ENCODE peak calls at places on chromosomes 1 and 21, in four cellular contexts. One of them, this sample, is unnamed.

GRCh38 chr1:11836955-11837766 is 10.4 kb downstream of the NPPA start:
- DNase-seq in psoas muscle: no peak
- DNase-seq in A549: no peak
- DNase-seq in K562: no peak
- DNase-seq in this sample: no peak

GRCh38 chr1:43143441-43143888 is 28.6 kb downstream of the EBNA1BP2 start:
- DNase-seq in psoas muscle: no peak
- DNase-seq in K562: peak; percentile 64
- DNase-seq in A549: peak; percentile 56
- DNase-seq in this sample: no peak

GRCh38 chr1:87686671-87687070 is 358.0 kb downstream of the LMO4 start:
- DNase-seq in A549: no peak
- DNase-seq in K562: no peak
- DNase-seq in psoas muscle: no peak
- DNase-seq in this sample: no peak

GRCh38 chr1:92910081-92910480 is 51.2 kb downstream of the DIPK1A start:
- DNase-seq in K562: no peak
- DNase-seq in A549: no peak
- DNase-seq in psoas muscle: no peak
- DNase-seq in this sample: no peak

GRCh38 chr1:245645894-245646293 is 491.1 kb downstream of the KIF26B start:
- DNase-seq in A549: no peak
- DNase-seq in K562: no peak
- DNase-seq in psoas muscle: no peak
- DNase-seq in this sample: no peak

GRCh38 chr21:38970765-38971164 is 165.0 kb downstream of the ETS2 start:
- DNase-seq in A549: no peak
- DNase-seq in K562: no peak
- DNase-seq in psoas muscle: no peak
- DNase-seq in this sample: no peak

GRCh38 chr1:162319510-162320160 is 57.0 kb downstream of the SPATA46 start:
- DNase-seq in A549: no peak
- DNase-seq in psoas muscle: no peak
- DNase-seq in K562: no peak
- DNase-seq in this sample: no peak

GRCh38 chr1:17292299-17293198 is 15.4 kb upstream of the PADI4 start:
- DNase-seq in K562: no peak
- DNase-seq in psoas muscle: no peak
- DNase-seq in A549: no peak
- DNase-seq in this sample: no peak

GRCh38 chr1:3480369-3480719 is 25.9 kb downstream of the ARHGEF16 start:
- DNase-seq in K562: no peak
- DNase-seq in A549: no peak
- DNase-seq in psoas muscle: no peak
- DNase-seq in this sample: no peak

GRCh38 chr1:176994926-176995596 is 169.5 kb downstream of the ASTN1 start:
- DNase-seq in K562: no peak
- DNase-seq in A549: no peak
- DNase-seq in psoas muscle: no peak
- DNase-seq in this sample: no peak

GRCh38 chr1:162248854-162249535 is 127.7 kb downstream of the SPATA46 start:
- DNase-seq in A549: no peak
- DNase-seq in K562: no peak
- DNase-seq in psoas muscle: no peak
- DNase-seq in this sample: no peak

GRCh38 chr1:21586926-21587601 is 77.8 kb downstream of the ALPL start:
- DNase-seq in A549: peak; percentile 74
- DNase-seq in psoas muscle: peak; percentile 64
- DNase-seq in K562: peak; percentile 90
- DNase-seq in this sample: peak; percentile 76

GRCh38 chr1:165444897-165445370 is at the start of gene RXRG:
- DNase-seq in psoas muscle: peak; percentile 64
- DNase-seq in A549: no peak
- DNase-seq in K562: no peak
- DNase-seq in this sample: peak; percentile 50

GRCh38 chr1:172360960-172361359 is 59.5 kb upstream of the C1orf105 start:
- DNase-seq in K562: no peak
- DNase-seq in psoas muscle: no peak
- DNase-seq in A549: no peak
- DNase-seq in this sample: no peak
- H3K27ac ChIP-seq in K562: no peak overlapping the region
- H3K27ac ChIP-seq in psoas muscle: no peak overlapping the region
- H3K27ac ChIP-seq in A549: peak overlapping the region; percentile 93
- H3K27ac ChIP-seq in this sample: no peak overlapping the region

GRCh38 chr21:45219517-45219916 is 68.2 kb downstream of the POFUT2 start:
- DNase-seq in A549: no peak
- DNase-seq in K562: no peak
- DNase-seq in psoas muscle: no peak
- DNase-seq in this sample: no peak

GRCh38 chr21:45217010-45217409 is 70.7 kb downstream of the POFUT2 start:
- DNase-seq in psoas muscle: no peak
- DNase-seq in A549: no peak
- DNase-seq in K562: no peak
- DNase-seq in this sample: no peak

GRCh38 chr21:45222001-45222400 is 65.7 kb downstream of the POFUT2 start:
- DNase-seq in psoas muscle: no peak
- DNase-seq in A549: no peak
- DNase-seq in K562: no peak
- DNase-seq in this sample: no peak

GRCh38 chr21:45220714-45221113 is 67.0 kb downstream of the POFUT2 start:
- DNase-seq in A549: no peak
- DNase-seq in psoas muscle: no peak
- DNase-seq in K562: no peak
- DNase-seq in this sample: no peak

DNA sequence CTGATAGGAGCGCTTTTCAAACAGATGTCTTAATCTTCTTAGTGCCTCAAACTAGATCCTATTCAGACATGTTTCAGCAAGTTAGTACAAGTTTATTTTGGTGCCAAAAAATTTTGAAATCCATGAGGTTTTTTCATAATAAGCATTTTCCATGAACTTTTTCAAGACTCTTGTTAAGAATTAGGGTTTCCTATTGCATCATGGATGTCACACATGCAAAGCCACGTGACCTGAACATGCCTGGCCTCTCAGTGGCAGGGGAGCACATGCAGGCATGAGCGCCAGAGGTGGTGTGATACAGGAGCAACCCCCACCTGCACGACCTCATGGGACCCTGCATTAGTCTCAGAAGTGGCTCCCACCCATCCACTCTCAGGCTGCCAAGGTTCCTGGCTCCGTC is 67.6 kb downstream of the POFUT2 start:
- DNase-seq in psoas muscle: no peak
- DNase-seq in K562: no peak
- DNase-seq in A549: no peak
- DNase-seq in this sample: peak; percentile 73
- H3K4me1 ChIP-seq in psoas muscle: no peaks in the 10 kb centered on the region
- H3K4me1 ChIP-seq in K562: no peaks in the 10 kb centered on the region
- H3K4me1 ChIP-seq in A549: no peaks in the 10 kb centered on the region
- H3K4me1 ChIP-seq in this sample: no peaks in the 10 kb centered on the region

GRCh38 chr1:226436855-226437491 is 29.1 kb upstream of the PARP1 start:
- DNase-seq in psoas muscle: no peak
- DNase-seq in A549: no peak
- DNase-seq in K562: no peak
- DNase-seq in this sample: no peak
- H3K4me3 ChIP-seq in psoas muscle: no peak overlapping the region
- H3K4me3 ChIP-seq in A549: peak overlapping the region; percentile 14
- H3K4me3 ChIP-seq in K562: no peak overlapping the region
- H3K4me3 ChIP-seq in this sample: no peak overlapping the region

GRCh38 chr1:24384251-24385090 is 29.1 kb downstream of the STPG1 start:
- DNase-seq in K562: no peak
- DNase-seq in psoas muscle: no peak
- DNase-seq in A549: no peak
- DNase-seq in this sample: peak; percentile 55
- H3K27ac ChIP-seq in K562: no peak overlapping the region
- H3K27ac ChIP-seq in psoas muscle: no peak overlapping the region
- H3K27ac ChIP-seq in A549: peak overlapping the region; percentile 25
- H3K27ac ChIP-seq in this sample: peak overlapping the region; percentile 10

DNA sequence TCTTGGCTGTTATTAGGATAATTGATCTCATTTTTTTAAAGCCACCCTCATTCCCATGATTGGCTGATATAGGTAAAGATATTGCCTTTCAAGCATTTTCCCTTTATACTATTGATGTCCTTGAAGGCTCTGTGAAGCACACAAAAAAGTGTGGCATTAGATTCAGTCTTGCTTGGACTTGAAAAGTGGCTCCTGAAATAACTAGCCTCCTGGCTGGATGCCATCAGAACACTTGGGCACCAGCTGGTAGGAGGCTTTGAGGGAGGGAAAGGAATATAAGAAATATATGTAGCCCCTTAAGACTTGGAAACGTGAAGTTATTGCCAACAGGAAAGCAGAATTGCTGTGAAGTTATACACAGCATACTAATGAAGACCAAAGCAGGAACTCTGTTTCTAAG is 14.0 kb downstream of the MTR start:
- DNase-seq in K562: no peak
- DNase-seq in A549: no peak
- DNase-seq in psoas muscle: no peak
- DNase-seq in this sample: no peak
- H3K4me1 ChIP-seq in K562: peaks cover 3% of the 10 kb centered on the region
- H3K4me1 ChIP-seq in A549: no peaks in the 10 kb centered on the region
- H3K4me1 ChIP-seq in psoas muscle: peaks cover 16% of the 10 kb centered on the region
- H3K4me1 ChIP-seq in this sample: no peaks in the 10 kb centered on the region

GRCh38 chr1:75131593-75132420 is 2.4 kb upstream of the LHX8 start:
- DNase-seq in K562: no peak
- DNase-seq in psoas muscle: no peak
- DNase-seq in A549: no peak
- DNase-seq in this sample: no peak
- H3K4me3 ChIP-seq in K562: no peak overlapping the region
- H3K4me3 ChIP-seq in psoas muscle: no peak overlapping the region
- H3K4me3 ChIP-seq in A549: no peak overlapping the region
- H3K4me3 ChIP-seq in this sample: no peak overlapping the region